ENCODE peak calls at places on chromosomes 6 and 20, in four cellular contexts. One of them, this sample, is unnamed.

GRCh38 chr20:63071541-63072181 is 64.9 kb upstream of the BHLHE23 start:
- DNase-seq in HCT116: no peak
- DNase-seq in glutamatergic neuron: peak
- DNase-seq in body of pancreas: no peak
- DNase-seq in this sample: peak

GRCh38 chr6:235763-236360 is 56.4 kb upstream of the DUSP22 start:
- DNase-seq in HCT116: no peak
- DNase-seq in glutamatergic neuron: no peak
- DNase-seq in body of pancreas: no peak
- DNase-seq in this sample: peak

GRCh38 chr6:146287691-146288369 is 255.8 kb upstream of the RAB32 start:
- DNase-seq in HCT116: no peak
- DNase-seq in glutamatergic neuron: no peak
- DNase-seq in body of pancreas: no peak
- DNase-seq in this sample: no peak

GRCh38 chr20:23244207-23244915 is 106.2 kb upstream of the NXT1 start:
- DNase-seq in HCT116: no peak
- DNase-seq in glutamatergic neuron: no peak
- DNase-seq in body of pancreas: no peak
- DNase-seq in this sample: no peak

GRCh38 chr6:71124340-71124739 is 164.3 kb upstream of the OGFRL1 start:
- DNase-seq in HCT116: no peak
- DNase-seq in glutamatergic neuron: no peak
- DNase-seq in body of pancreas: no peak
- DNase-seq in this sample: no peak

GRCh38 chr20:24668384-24668702 is 198.9 kb downstream of the SYNDIG1 start:
- DNase-seq in HCT116: no peak
- DNase-seq in glutamatergic neuron: no peak
- DNase-seq in body of pancreas: no peak
- DNase-seq in this sample: no peak

GRCh38 chr20:33024263-33024601 is 7.2 kb upstream of the BPIFB6 start:
- DNase-seq in HCT116: no peak
- DNase-seq in glutamatergic neuron: no peak
- DNase-seq in body of pancreas: no peak
- DNase-seq in this sample: no peak

GRCh38 chr6:5645275-5645674 is 361.4 kb downstream of the NRN1 start:
- DNase-seq in HCT116: no peak
- DNase-seq in glutamatergic neuron: no peak
- DNase-seq in body of pancreas: no peak
- DNase-seq in this sample: no peak

GRCh38 chr6:151018035-151018434 is 152.5 kb downstream of the MTHFD1L start:
- DNase-seq in HCT116: peak
- DNase-seq in glutamatergic neuron: no peak
- DNase-seq in body of pancreas: no peak
- DNase-seq in this sample: no peak

GRCh38 chr20:62219101-62219991 is 732 bp downstream of the HRH3 start:
- DNase-seq in HCT116: no peak
- DNase-seq in glutamatergic neuron: peak
- DNase-seq in body of pancreas: no peak
- DNase-seq in this sample: no peak

GRCh38 chr6:162736933-162737332 is 9.2 kb downstream of the PACRG start:
- DNase-seq in HCT116: no peak
- DNase-seq in glutamatergic neuron: no peak
- DNase-seq in body of pancreas: peak
- DNase-seq in this sample: no peak

GRCh38 chr20:32201977-32202363 is 5.6 kb downstream of the PLAGL2 start:
- DNase-seq in HCT116: no peak
- DNase-seq in glutamatergic neuron: no peak
- DNase-seq in body of pancreas: no peak
- DNase-seq in this sample: no peak

GRCh38 chr6:33894438-33894837 is 90.6 kb upstream of the MLN start:
- DNase-seq in HCT116: no peak
- DNase-seq in glutamatergic neuron: no peak
- DNase-seq in body of pancreas: no peak
- DNase-seq in this sample: no peak

GRCh38 chr6:71126506-71126905 is 162.1 kb upstream of the OGFRL1 start:
- DNase-seq in HCT116: no peak
- DNase-seq in glutamatergic neuron: peak
- DNase-seq in body of pancreas: no peak
- DNase-seq in this sample: no peak

GRCh38 chr20:46558511-46558959 is 8.1 kb upstream of the OCSTAMP start:
- DNase-seq in HCT116: no peak
- DNase-seq in glutamatergic neuron: peak
- DNase-seq in body of pancreas: no peak
- DNase-seq in this sample: peak

GRCh38 chr6:13766201-13766634 is 48.1 kb downstream of the MCUR1 start:
- DNase-seq in HCT116: peak
- DNase-seq in glutamatergic neuron: no peak
- DNase-seq in body of pancreas: no peak
- DNase-seq in this sample: no peak

DNA sequence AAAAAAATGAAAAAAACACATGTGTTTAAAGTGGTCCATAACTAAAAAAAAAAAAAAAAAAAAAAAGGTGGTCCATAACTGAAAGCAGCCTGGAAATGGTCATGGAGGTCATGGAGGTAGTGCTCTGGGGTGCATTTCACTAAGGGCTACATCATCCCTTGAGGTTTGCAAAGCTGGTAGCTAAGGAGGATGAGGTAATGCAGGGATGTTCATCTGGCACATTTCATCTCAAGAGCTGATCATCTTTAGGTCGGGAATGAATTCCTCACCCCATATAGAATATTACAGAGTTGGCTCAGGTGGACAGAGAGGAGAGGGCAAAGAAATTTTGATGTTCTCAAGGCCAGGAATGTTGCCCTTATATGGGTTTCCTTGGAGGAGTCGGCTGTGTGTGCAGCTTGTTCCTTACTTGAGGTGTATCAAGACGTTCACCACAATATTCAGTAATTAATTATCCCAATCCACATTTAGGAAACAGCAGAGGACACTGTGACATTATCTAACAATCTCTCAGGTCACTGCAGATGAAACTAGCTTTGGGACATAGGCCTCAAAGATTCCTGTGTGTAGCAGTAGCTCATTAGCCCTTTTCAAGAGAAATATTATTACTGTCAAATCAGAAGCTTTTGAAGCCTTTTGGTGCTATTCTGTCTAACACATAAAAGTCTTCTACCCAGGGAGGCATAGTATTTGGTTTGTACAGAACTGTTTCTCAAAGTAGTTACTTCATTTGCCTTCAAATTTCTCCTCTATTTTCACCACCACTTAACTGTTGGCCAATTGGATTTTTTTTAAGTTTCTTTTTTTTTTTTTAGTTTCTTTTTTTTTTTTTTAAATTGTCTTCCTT is 46.8 kb downstream of the CYP24A1 start:
- DNase-seq in HCT116: no peak
- DNase-seq in glutamatergic neuron: no peak
- DNase-seq in body of pancreas: no peak
- DNase-seq in this sample: no peak
- TF ChIP-seq CTCF in HCT116: no peak
- TF ChIP-seq CTCF in glutamatergic neuron: no peak
- TF ChIP-seq CTCF in body of pancreas: no peak
- TF ChIP-seq CTCF in this sample: no peak

DNA sequence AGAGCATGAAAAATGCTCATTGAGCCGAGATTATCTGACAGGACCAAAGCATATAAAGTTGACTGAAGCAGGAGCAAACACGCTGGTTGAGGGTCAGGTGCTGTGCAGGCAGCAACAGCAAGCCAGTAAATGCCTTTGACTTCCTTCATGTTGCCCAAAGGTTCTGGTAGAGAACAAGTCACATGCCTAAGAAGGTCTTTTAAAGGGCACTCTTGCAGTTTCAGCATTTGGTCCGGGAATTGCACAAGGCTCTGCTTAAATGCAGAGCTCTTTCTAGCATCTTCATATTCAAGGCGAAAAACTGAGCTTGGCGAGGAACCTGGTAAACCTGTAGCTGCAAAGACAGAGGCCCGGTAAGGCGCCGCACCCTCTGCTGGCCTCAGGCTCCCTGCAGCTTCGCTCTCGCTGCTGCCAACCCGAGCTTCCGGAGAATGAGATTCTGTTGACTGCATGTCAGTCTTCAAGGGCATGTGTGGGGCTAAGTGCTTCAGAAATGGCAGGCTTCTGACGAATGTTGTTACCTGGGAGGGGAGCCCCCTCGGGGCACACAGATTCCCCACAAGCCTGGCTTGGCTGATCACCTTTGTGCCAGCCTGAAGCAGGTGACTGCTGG is 205.2 kb downstream of the KIF16B start:
- DNase-seq in HCT116: no peak
- DNase-seq in glutamatergic neuron: no peak
- DNase-seq in body of pancreas: no peak
- DNase-seq in this sample: no peak
- TF ChIP-seq CTCF in HCT116: no peak
- TF ChIP-seq CTCF in glutamatergic neuron: no peak
- TF ChIP-seq CTCF in body of pancreas: no peak
- TF ChIP-seq CTCF in this sample: no peak

GRCh38 chr6:100657678-100658330 is 193.1 kb upstream of the SIM1 start:
- DNase-seq in HCT116: no peak
- DNase-seq in glutamatergic neuron: no peak
- DNase-seq in body of pancreas: no peak
- DNase-seq in this sample: no peak
- TF ChIP-seq CTCF in HCT116: peak
- TF ChIP-seq CTCF in glutamatergic neuron: peak
- TF ChIP-seq CTCF in body of pancreas: peak
- TF ChIP-seq CTCF in this sample: peak

GRCh38 chr6:85756982-85757381 is 114.3 kb upstream of the SYNCRIP start:
- DNase-seq in HCT116: peak
- DNase-seq in glutamatergic neuron: no peak
- DNase-seq in body of pancreas: no peak
- DNase-seq in this sample: no peak
- TF ChIP-seq CTCF in HCT116: peak
- TF ChIP-seq CTCF in glutamatergic neuron: peak
- TF ChIP-seq CTCF in body of pancreas: peak
- TF ChIP-seq CTCF in this sample: peak

DNA sequence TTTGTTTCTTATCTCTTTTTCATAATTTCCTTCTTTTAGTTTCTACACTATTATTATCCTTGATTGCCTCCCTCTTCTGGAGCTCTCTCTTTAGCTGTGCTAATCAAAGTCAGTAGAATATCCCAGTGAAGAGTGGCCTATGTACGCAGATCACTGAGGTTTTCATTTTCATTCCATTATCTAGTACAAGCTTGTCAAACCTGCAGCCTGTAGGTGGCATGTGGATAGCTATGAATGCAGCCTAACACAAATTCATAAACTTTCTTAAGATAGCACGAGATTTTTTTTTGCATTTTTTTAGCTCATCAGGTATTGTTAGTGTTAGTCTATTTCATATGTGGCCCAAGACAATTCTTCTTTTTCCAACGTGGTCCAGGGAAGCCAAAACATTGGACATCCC is 825.7 kb upstream of the MAP3K7 start:
- DNase-seq in HCT116: no peak
- DNase-seq in glutamatergic neuron: no peak
- DNase-seq in body of pancreas: no peak
- DNase-seq in this sample: no peak
- TF ChIP-seq CTCF in HCT116: no peak
- TF ChIP-seq CTCF in glutamatergic neuron: no peak
- TF ChIP-seq CTCF in body of pancreas: no peak
- TF ChIP-seq CTCF in this sample: no peak